ENCODE peak calls at places on chromosomes 7 and 10, in seven cellular contexts. J, A, N, E, Y, G and X are unnamed samples.

GRCh38 chr7:17706734-17707133 is 233.6 kb downstream of the SNX13 start:
- DNase-seq in N (peak; percentile 27), E (peak; percentile 31), A (peak; percentile 82), Y (peak; percentile 84), G (peak; percentile 85), J (peak; percentile 40), X (no peak)

GRCh38 chr10:24448351-24449009 is 239.5 kb downstream of the KIAA1217 start:
- DNase-seq in A (peak; percentile 64), Y (no peak), G (no peak), N (no peak), E (no peak), J (no peak), X (no peak)

GRCh38 chr7:111676167-111676566 is 113.9 kb upstream of the IMMP2L start:
- DNase-seq in A (no peak), N (no peak), E (no peak), J (no peak), G (no peak), Y (no peak), X (no peak)

GRCh38 chr10:12405342-12406320 is 56.3 kb downstream of the CAMK1D start:
- DNase-seq in J (no peak), A (no peak), G (no peak), N (no peak), Y (no peak), E (no peak), X (no peak)

GRCh38 chr7:28957064-28957821 is 887 bp downstream of the TRIL start:
- DNase-seq in N (peak; percentile 38), J (no peak), G (no peak), E (no peak), Y (peak; percentile 32), A (peak; percentile 50), X (no peak)

GRCh38 chr10:5976689-5977470 is 463 bp downstream of the IL15RA start:
- DNase-seq in J (peak; percentile 56), E (no peak), G (no peak), A (peak; percentile 68), N (peak; percentile 66), Y (peak; percentile 58), X (no peak)

GRCh38 chr10:71998119-71998839 is 34.1 kb downstream of the CHST3 start:
- DNase-seq in Y (no peak), N (peak; percentile 71), E (peak; percentile 65), A (no peak), G (no peak), J (no peak), X (no peak)

GRCh38 chr7:5636914-5637313 is 144.5 kb downstream of the RNF216 start:
- DNase-seq in G (no peak), Y (peak; percentile 93), J (peak; percentile 51), N (peak; percentile 83), A (peak; percentile 95), E (peak; percentile 17), X (no peak)

GRCh38 chr7:117350027-117350426 is 27.2 kb upstream of the WNT2 start:
- DNase-seq in A (no peak), Y (no peak), G (no peak), J (no peak), E (peak; percentile 21), N (no peak), X (no peak)

GRCh38 chr7:146331369-146331768 is 214.8 kb downstream of the CNTNAP2 start:
- DNase-seq in E (no peak), G (no peak), A (no peak), Y (no peak), J (no peak), N (no peak), X (no peak)

GRCh38 chr10:29630205-29631048 is 4.3 kb downstream of the SVIL start:
- DNase-seq in N (no peak), Y (no peak), J (no peak), E (no peak), A (no peak), G (no peak), X (no peak)

GRCh38 chr10:30988831-30989458 is 42.7 kb downstream of the ZNF438 start:
- DNase-seq in A (no peak), Y (peak; percentile 96), E (no peak), J (no peak), N (no peak), G (no peak), X (no peak)

GRCh38 chr10:96910488-96911395 is 78.6 kb downstream of the LCOR start:
- DNase-seq in A (peak; percentile 55), J (no peak), N (no peak), E (no peak), G (peak; percentile 35), Y (peak; percentile 30), X (peak; percentile 8)

GRCh38 chr10:97713351-97713827 is at the start of gene MARVELD1:
- DNase-seq in E (peak; percentile 15), N (peak; percentile 84), Y (peak; percentile 91), G (peak; percentile 86), J (peak; percentile 72), A (peak; percentile 97), X (peak; percentile 86)

GRCh38 chr10:95881316-95881715 is 26.5 kb upstream of the CC2D2B start:
- DNase-seq in E (no peak), N (no peak), J (no peak), G (no peak), A (no peak), Y (peak; percentile 50), X (no peak)

GRCh38 chr7:3493499-3493898 is 192.4 kb downstream of the SDK1 start:
- DNase-seq in N (no peak), J (no peak), Y (peak; percentile 58), E (no peak), G (no peak), A (peak; percentile 69), X (no peak)

GRCh38 chr7:75642810-75643486 is 95.8 kb downstream of the HIP1 start:
- DNase-seq in J (peak; percentile 68), G (peak; percentile 46), Y (peak; percentile 79), A (peak; percentile 76), E (no peak), N (no peak), X (peak; percentile 78)

GRCh38 chr10:125137601-125138438 is 22.5 kb downstream of the CTBP2 start:
- DNase-seq in E (no peak), A (no peak), G (no peak), J (no peak), Y (peak; percentile 14), N (no peak), X (no peak)

GRCh38 chr7:27745064-27745583 is 5.2 kb downstream of the TAX1BP1 start:
- DNase-seq in E (no peak), N (no peak), A (peak; percentile 63), G (peak; percentile 91), Y (peak; percentile 89), J (peak; percentile 22), X (no peak)

GRCh38 chr7:101870361-101871062 is 53.1 kb downstream of the CUX1 start:
- DNase-seq in J (no peak), Y (no peak), G (peak; percentile 52), A (peak; percentile 46), N (no peak), E (no peak), X (no peak)

GRCh38 chr10:102627141-102627445 is 17.2 kb upstream of the TRIM8 start:
- DNase-seq in E (no peak), N (no peak), G (no peak), Y (no peak), J (no peak), A (no peak), X (no peak)

GRCh38 chr7:107874605-107875446 is 16.2 kb upstream of the DLD start:
- DNase-seq in Y (peak; percentile 77), J (peak; percentile 34), N (no peak), E (peak; percentile 9), G (peak; percentile 79), A (peak; percentile 79), X (no peak)

GRCh38 chr10:21299330-21299729 is 226.2 kb downstream of the SKIDA1 start:
- DNase-seq in Y (no peak), E (no peak), N (no peak), G (no peak), A (no peak), J (no peak), X (no peak)

GRCh38 chr10:108736111-108736510 is 1187.2 kb downstream of the XPNPEP1 start:
- DNase-seq in A (no peak), G (no peak), N (no peak), J (no peak), Y (no peak), E (no peak), X (no peak)

GRCh38 chr10:47206449-47207279 is 93.3 kb upstream of the GDF10 start:
- DNase-seq in N (no peak), G (no peak), E (no peak), Y (no peak), A (no peak), J (no peak), X (no peak)

GRCh38 chr7:142516038-142516501 is 233.2 kb upstream of the PRSS1 start:
- DNase-seq in J (peak; percentile 64), A (peak; percentile 91), Y (peak; percentile 79), N (no peak), G (peak; percentile 28), E (peak; percentile 26), X (peak; percentile 26)